ENCODE peak calls at places on chromosomes 4 and X, in four cellular contexts. M is anterior cingulate cortex; Y is mesendoderm; H is stimulated activated CD8-positive, alpha-beta memory T cell treated with anti-CD3 and anti-CD28 coated beads, Interleukin-7, amount 100 ng/mL, for 24 hours. O is an unnamed sample.

GRCh38 chr4:682490-683172 is 6.3 kb downstream of the SLC49A3 start:
- DNase-seq in M (no peak), Y (no peak), H (no peak), O (no peak)

GRCh38 chrX:37830371-37830770 is 17.0 kb downstream of the DYNLT3 start:
- DNase-seq in H (no peak), Y (no peak), M (no peak), O (no peak)

GRCh38 chrX:39896951-39897740 is 200.6 kb downstream of the BCOR start:
- DNase-seq in Y (peak), H (no peak), M (no peak), O (no peak)

GRCh38 chr4:184007891-184008290 is 102.8 kb downstream of the STOX2 start:
- DNase-seq in M (no peak), Y (no peak), H (no peak), O (no peak)

GRCh38 chr4:173527103-173527876 is 2.7 kb downstream of the HAND2 start:
- DNase-seq in M (no peak), H (no peak), Y (peak), O (no peak)

GRCh38 chr4:146776691-146777090 is 138.0 kb downstream of the POU4F2 start:
- DNase-seq in Y (no peak), M (no peak), H (no peak), O (no peak)

GRCh38 chrX:110310896-110311295 is 7.0 kb downstream of the AMMECR1 start:
- DNase-seq in H (no peak), M (no peak), Y (no peak), O (no peak)

GRCh38 chr4:89134775-89135319 is 23.5 kb downstream of the TIGD2 start:
- DNase-seq in M (no peak), H (no peak), Y (peak), O (no peak)

GRCh38 chrX:133921764-133922389 is 63.5 kb downstream of the GPC3 start:
- DNase-seq in M (no peak), H (no peak), Y (peak), O (no peak)

GRCh38 chrX:139206914-139207313 is 323.6 kb upstream of the F9 start:
- DNase-seq in H (no peak), Y (no peak), M (no peak), O (no peak)

GRCh38 chr4:45475490-45475889 is 648.4 kb downstream of the GABRG1 start:
- DNase-seq in M (no peak), H (no peak), Y (no peak), O (no peak)

GRCh38 chrX:101450951-101451350 is 34.3 kb upstream of the ARMCX4 start:
- DNase-seq in M (no peak), Y (no peak), H (no peak), O (no peak)

GRCh38 chr4:7852568-7853185 is 87.0 kb downstream of the AFAP1 start:
- DNase-seq in Y (no peak), H (no peak), M (no peak), O (no peak)

GRCh38 chr4:152957437-152958185 is 21.5 kb downstream of the FHDC1 start:
- DNase-seq in M (no peak), H (no peak), Y (peak), O (no peak)

GRCh38 chrX:123665197-123665596 is 67.7 kb downstream of the THOC2 start:
- DNase-seq in H (no peak), M (no peak), Y (no peak), O (no peak)

GRCh38 chrX:136170109-136170800 is 22.9 kb downstream of the FHL1 start:
- DNase-seq in Y (peak), H (no peak), M (no peak), O (peak)

GRCh38 chrX:7202206-7202605 is 54.3 kb upstream of the PUDP start:
- DNase-seq in Y (no peak), M (no peak), H (no peak), O (no peak)

GRCh38 chr4:88964450-88964849 is 92.5 kb downstream of the FAM13A start:
- DNase-seq in H (no peak), Y (no peak), M (no peak), O (no peak)

GRCh38 chr4:122503214-122503613 is 46.7 kb upstream of the IL2 start:
- DNase-seq in M (no peak), H (no peak), Y (no peak), O (no peak)

GRCh38 chr4:6722891-6723290 is 6.9 kb downstream of the BLOC1S4 start:
- DNase-seq in Y (no peak), H (no peak), M (no peak), O (no peak)

GRCh38 chr4:9825049-9825448 is 43.6 kb downstream of the DRD5 start:
- DNase-seq in Y (no peak), H (no peak), M (no peak), O (no peak)

GRCh38 chrX:114932550-114932949 is 84.9 kb downstream of the IL13RA2 start:
- DNase-seq in Y (no peak), M (no peak), H (no peak), O (no peak)

GRCh38 chr4:56049428-56050212 is 100.9 kb downstream of the CEP135 start:
- DNase-seq in M (no peak), H (no peak), Y (peak), O (no peak)

GRCh38 chrX:23779025-23779424 is 3.9 kb upstream of the SAT1 start:
- DNase-seq in Y (no peak), H (no peak), M (no peak), O (no peak)

GRCh38 chr4:39518484-39518883 is 8.8 kb downstream of the UGDH start:
- DNase-seq in H (no peak), M (no peak), Y (no peak), O (no peak)

GRCh38 chr4:105361021-105361420 is 112.8 kb downstream of the PPA2 start:
- DNase-seq in Y (no peak), M (no peak), H (no peak), O (no peak)

GRCh38 chr4:24594887-24595286 is 10.5 kb upstream of the DHX15 start:
- DNase-seq in M (no peak), H (no peak), Y (no peak), O (no peak)

GRCh38 chr4:20271954-20272353 is 20.2 kb downstream of the SLIT2 start:
- DNase-seq in Y (no peak), H (no peak), M (no peak), O (no peak)

GRCh38 chrX:150375243-150375642 is 12.1 kb downstream of the MAMLD1 start:
- DNase-seq in M (no peak), H (no peak), Y (no peak), O (no peak)

GRCh38 chr4:112094330-112094729 is 50.9 kb upstream of the FAM241A start:
- DNase-seq in M (no peak), Y (no peak), H (no peak), O (no peak)

GRCh38 chr4:105569014-105569850 is 16.8 kb downstream of the ARHGEF38 start:
- DNase-seq in M (no peak), Y (no peak), H (no peak), O (no peak)

GRCh38 chr4:164012396-164013027 is 518.0 kb downstream of the TMA16 start:
- DNase-seq in M (no peak), H (no peak), Y (peak), O (no peak)

GRCh38 chr4:72302981-72303704 is 265.9 kb downstream of the ADAMTS3 start:
- DNase-seq in Y (peak), H (no peak), M (no peak), O (no peak)

GRCh38 chr4:113368056-113368455 is 318.6 kb downstream of the ANK2 start:
- DNase-seq in M (no peak), Y (no peak), H (no peak), O (no peak)

GRCh38 chrX:79130857-79131256 is 13.6 kb upstream of the GPR174 start:
- DNase-seq in Y (peak), M (no peak), H (no peak), O (no peak)

GRCh38 chr4:3111461-3111860 is 37.0 kb downstream of the HTT start:
- DNase-seq in M (no peak), H (no peak), Y (peak), O (peak)

O was measured in gastrocnemius medialis.